ENCODE peak calls at places on chromosomes 4 and X, in nine cellular contexts. M, U, X, F, S, R, P, I and A are unnamed samples.

GRCh38 chr4:138399041-138399440 is 156.9 kb upstream of the SLC7A11 start:
- DNase-seq in F (no peak), S (no peak), I (no peak), U (no peak), R (no peak), M (no peak), X (no peak), P (no peak), A (no peak)

GRCh38 chr4:69167300-69167699 is 47.2 kb downstream of the UGT2B11 start:
- DNase-seq in F (no peak), M (no peak), U (no peak), I (no peak), R (peak; percentile 35), S (no peak), X (peak; percentile 2), P (no peak), A (no peak)

GRCh38 chr4:88060431-88060830 is 53.0 kb downstream of the PKD2 start:
- DNase-seq in U (no peak), P (no peak), M (no peak), I (no peak), S (no peak), F (no peak), X (no peak), R (peak; percentile 60), A (no peak)

GRCh38 chr4:28621541-28621940 is 1760.9 kb downstream of the STIM2 start:
- DNase-seq in F (no peak), S (no peak), M (no peak), X (peak; percentile 69), I (no peak), P (no peak), U (no peak), R (peak; percentile 41), A (no peak)

GRCh38 chr4:123788577-123788976 is 392.0 kb downstream of the SPRY1 start:
- DNase-seq in P (no peak), I (no peak), F (no peak), U (no peak), M (no peak), S (no peak), R (no peak), X (peak; percentile 67), A (no peak)

GRCh38 chrX:39445336-39445735 is 644.1 kb downstream of the MID1IP1 start:
- DNase-seq in U (no peak), F (no peak), R (no peak), S (peak; percentile 19), X (no peak), I (peak; percentile 46), M (peak; percentile 33), P (no peak), A (no peak)

GRCh38 chr4:20203508-20203907 is 48.2 kb upstream of the SLIT2 start:
- DNase-seq in F (no peak), I (no peak), S (no peak), X (peak; percentile 92), P (no peak), R (peak; percentile 92), U (peak; percentile 59), M (no peak), A (no peak)

GRCh38 chr4:185115827-185116232 is 27.2 kb upstream of the SLC25A4 start:
- DNase-seq in U (peak; percentile 93), X (peak; percentile 94), I (no peak), F (peak; percentile 84), M (peak; percentile 95), R (peak; percentile 85), S (no peak), P (no peak), A (no peak)

GRCh38 chrX:46814966-46815365 is 21.9 kb upstream of the RP2 start:
- DNase-seq in M (no peak), R (no peak), U (no peak), F (no peak), S (no peak), I (no peak), X (no peak), P (no peak), A (no peak)

GRCh38 chr4:44679060-44679459 is 840 bp downstream of the GUF1 start:
- DNase-seq in S (no peak), M (no peak), R (no peak), P (no peak), F (no peak), U (no peak), I (no peak), X (no peak), A (no peak)

GRCh38 chr4:124526760-124527159 is 185.8 kb downstream of the ANKRD50 start:
- DNase-seq in F (no peak), X (peak; percentile 2), I (no peak), M (no peak), R (no peak), P (no peak), U (no peak), S (no peak), A (no peak)

GRCh38 chrX:1486177-1486576 is 33.5 kb upstream of the ASMTL start:
- DNase-seq in P (no peak), S (no peak), M (no peak), X (no peak), I (no peak), F (peak; percentile 29), U (no peak), R (no peak), A (no peak)

GRCh38 chrX:135516376-135516775 is 4.1 kb upstream of the INTS6L start:
- DNase-seq in I (no peak), M (no peak), S (peak; percentile 4), F (no peak), P (no peak), U (no peak), R (no peak), X (no peak), A (no peak)
- TF ChIP-seq CTCF in I (no peak), M (no peak), S (no peak), F (no peak), P (no peak), U (no peak), R (no peak), X (no peak), A (no peak)

GRCh38 chr4:163495900-163496299 is 1.4 kb downstream of the TMA16 start:
- DNase-seq in P (no peak), X (no peak), R (no peak), S (no peak), F (no peak), I (no peak), U (no peak), M (no peak), A (no peak)

GRCh38 chr4:163492951-163493504 is 1.5 kb upstream of the TMA16 start:
- DNase-seq in M (no peak), R (peak; percentile 9), X (no peak), U (no peak), P (no peak), F (no peak), S (no peak), I (no peak), A (no peak)

GRCh38 chr4:163489929-163490328 is 4.6 kb upstream of the TMA16 start:
- DNase-seq in M (no peak), S (no peak), F (no peak), R (no peak), X (no peak), U (no peak), P (no peak), I (no peak), A (no peak)

GRCh38 chr4:163493643-163494359 is 689 bp upstream of the TMA16 start:
- DNase-seq in F (no peak), U (no peak), R (no peak), S (no peak), X (no peak), P (no peak), M (no peak), I (no peak), A (peak; percentile 30)

DNA sequence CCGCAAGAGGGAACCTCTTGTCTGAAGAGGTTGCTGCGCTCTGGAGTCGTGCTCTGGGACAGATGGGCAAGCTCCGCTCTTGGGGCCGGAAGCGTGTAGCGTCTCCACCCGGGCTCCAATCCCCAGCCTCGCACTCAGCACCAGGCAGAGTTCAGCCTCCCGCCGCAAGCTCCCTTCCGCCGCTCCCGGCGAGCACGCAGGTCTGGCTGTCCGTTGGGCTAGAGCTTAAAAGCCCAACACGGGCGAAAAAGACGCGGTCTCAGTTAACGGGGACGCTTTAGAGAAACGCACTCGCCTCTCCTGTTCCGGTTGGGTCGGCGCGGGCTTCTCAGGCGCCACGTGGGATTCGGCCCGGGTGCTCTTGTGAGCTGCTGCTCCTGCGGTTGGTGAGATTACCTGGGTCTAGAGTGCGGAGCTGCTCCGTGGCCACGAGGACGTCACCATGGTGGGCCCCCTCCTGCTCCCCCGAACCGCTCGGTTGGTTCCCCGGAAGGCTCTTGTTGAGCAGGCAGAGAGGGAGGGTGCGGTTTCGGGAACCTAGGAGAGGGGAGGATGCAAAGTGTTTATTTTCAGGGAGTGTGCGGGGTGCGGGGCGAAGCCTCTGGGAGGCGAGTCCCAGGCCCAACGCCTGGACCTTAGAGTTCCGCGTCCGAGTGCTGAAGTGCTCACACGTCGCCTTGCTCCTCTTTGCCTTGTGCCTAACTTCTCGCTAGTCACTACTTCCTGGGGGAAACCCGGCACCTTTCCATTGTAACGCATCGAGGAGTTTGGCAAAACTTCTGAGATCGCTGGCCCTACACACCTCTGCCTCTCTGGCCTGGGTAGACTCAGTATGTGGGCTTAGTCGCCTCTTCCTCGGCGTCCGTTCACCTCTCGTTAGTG is at the start of gene TMA16:
- DNase-seq in X (peak; percentile 95), R (peak; percentile 95), F (peak; percentile 92), P (peak; percentile 92), I (peak; percentile 97), M (peak; percentile 94), S (peak; percentile 80), U (peak; percentile 87), A (peak; percentile 75)
- TF ChIP-seq CTCF in X (no peak), R (no peak), F (no peak), P (no peak), I (no peak), M (no peak), S (no peak), U (no peak), A (no peak)

GRCh38 chrX:152819271-152819670 is 11.3 kb downstream of the CETN2 start:
- DNase-seq in S (no peak), P (no peak), U (no peak), X (peak; percentile 31), I (no peak), M (no peak), R (no peak), F (no peak), A (no peak)

GRCh38 chrX:152819732-152820131 is 10.8 kb downstream of the CETN2 start:
- DNase-seq in I (no peak), R (peak; percentile 38), P (no peak), S (no peak), F (no peak), M (no peak), U (peak; percentile 27), X (peak; percentile 79), A (no peak)

GRCh38 chrX:152813211-152813610 is 17.3 kb downstream of the CETN2 start:
- DNase-seq in P (no peak), R (no peak), U (no peak), M (no peak), X (no peak), I (no peak), S (no peak), F (no peak), A (no peak)

GRCh38 chrX:152814048-152814447 is 16.5 kb downstream of the CETN2 start:
- DNase-seq in P (no peak), S (no peak), I (no peak), X (no peak), U (no peak), M (no peak), F (no peak), R (no peak), A (no peak)

GRCh38 chrX:152817082-152817744 is 13.3 kb downstream of the CETN2 start:
- DNase-seq in X (peak; percentile 54), M (peak; percentile 36), P (no peak), S (peak; percentile 22), U (peak; percentile 15), I (peak; percentile 53), R (peak; percentile 29), F (no peak), A (no peak)
- TF ChIP-seq CTCF in X (peak; percentile 59), M (peak; percentile 48), P (no peak), S (no peak), U (peak; percentile 63), I (peak; percentile 60), R (peak; percentile 42), F (no peak), A (no peak)

GRCh38 chrX:9482408-9482807 is 17.6 kb downstream of the TBL1X start:
- DNase-seq in I (no peak), M (no peak), R (no peak), F (no peak), X (no peak), S (no peak), P (no peak), U (no peak), A (no peak)
- TF ChIP-seq CTCF in I (no peak), M (no peak), R (no peak), F (no peak), X (no peak), S (no peak), P (no peak), U (no peak), A (no peak)